ENCODE peak calls at places on chromosomes 1 and 21, in nine cellular contexts. One of them, this sample, is unnamed.

GRCh38 chr1:86104606-86105532 is 51.7 kb downstream of the COL24A1 start:
- DNase-seq in brain microvascular endothelial cell: no peak
- DNase-seq in ascending aorta: no peak
- DNase-seq in thyroid gland: no peak
- DNase-seq in thoracic aorta: no peak
- DNase-seq in upper lobe of right lung: no peak
- DNase-seq in SK-N-SH: no peak
- DNase-seq in psoas muscle: no peak
- DNase-seq in left ventricle myocardium inferior: no peak
- DNase-seq in this sample: no peak

GRCh38 chr1:223652436-223652901 is 13.0 kb downstream of the CAPN8 start:
- DNase-seq in brain microvascular endothelial cell: no peak
- DNase-seq in ascending aorta: no peak
- DNase-seq in thyroid gland: no peak
- DNase-seq in thoracic aorta: no peak
- DNase-seq in upper lobe of right lung: no peak
- DNase-seq in SK-N-SH: peak; percentile 15
- DNase-seq in psoas muscle: no peak
- DNase-seq in left ventricle myocardium inferior: no peak
- DNase-seq in this sample: no peak

GRCh38 chr1:204241050-204241449 is 27.3 kb upstream of the GOLT1A start:
- DNase-seq in brain microvascular endothelial cell: no peak
- DNase-seq in ascending aorta: no peak
- DNase-seq in thyroid gland: no peak
- DNase-seq in thoracic aorta: no peak
- DNase-seq in upper lobe of right lung: no peak
- DNase-seq in SK-N-SH: no peak
- DNase-seq in psoas muscle: no peak
- DNase-seq in left ventricle myocardium inferior: no peak
- DNase-seq in this sample: no peak

GRCh38 chr1:20770314-20771087 is 16.6 kb downstream of the HP1BP3 start:
- DNase-seq in brain microvascular endothelial cell: no peak
- DNase-seq in ascending aorta: no peak
- DNase-seq in thyroid gland: no peak
- DNase-seq in thoracic aorta: no peak
- DNase-seq in upper lobe of right lung: no peak
- DNase-seq in SK-N-SH: no peak
- DNase-seq in psoas muscle: no peak
- DNase-seq in left ventricle myocardium inferior: no peak
- DNase-seq in this sample: no peak

GRCh38 chr1:27525296-27526271 is 35.6 kb upstream of the WASF2 start:
- DNase-seq in brain microvascular endothelial cell: no peak
- DNase-seq in ascending aorta: peak; percentile 80
- DNase-seq in thyroid gland: peak; percentile 50
- DNase-seq in thoracic aorta: no peak
- DNase-seq in upper lobe of right lung: peak; percentile 86
- DNase-seq in SK-N-SH: no peak
- DNase-seq in psoas muscle: peak; percentile 72
- DNase-seq in left ventricle myocardium inferior: peak; percentile 89
- DNase-seq in this sample: no peak

GRCh38 chr1:155071701-155072100 is 6.9 kb upstream of the EFNA3 start:
- DNase-seq in brain microvascular endothelial cell: no peak
- DNase-seq in ascending aorta: no peak
- DNase-seq in thyroid gland: no peak
- DNase-seq in thoracic aorta: no peak
- DNase-seq in upper lobe of right lung: no peak
- DNase-seq in SK-N-SH: peak; percentile 44
- DNase-seq in psoas muscle: no peak
- DNase-seq in left ventricle myocardium inferior: no peak
- DNase-seq in this sample: no peak

GRCh38 chr21:33852495-33852894 is 63.1 kb downstream of the ATP5PO start:
- DNase-seq in brain microvascular endothelial cell: no peak
- DNase-seq in ascending aorta: no peak
- DNase-seq in thyroid gland: no peak
- DNase-seq in thoracic aorta: no peak
- DNase-seq in upper lobe of right lung: no peak
- DNase-seq in SK-N-SH: no peak
- DNase-seq in psoas muscle: no peak
- DNase-seq in left ventricle myocardium inferior: no peak
- DNase-seq in this sample: no peak

GRCh38 chr21:44697811-44698734 is 1.1 kb downstream of the KRTAP10-12 start:
- DNase-seq in brain microvascular endothelial cell: no peak
- DNase-seq in ascending aorta: peak; percentile 50
- DNase-seq in thyroid gland: no peak
- DNase-seq in thoracic aorta: no peak
- DNase-seq in upper lobe of right lung: no peak
- DNase-seq in SK-N-SH: peak; percentile 62
- DNase-seq in psoas muscle: no peak
- DNase-seq in left ventricle myocardium inferior: no peak
- DNase-seq in this sample: no peak

GRCh38 chr1:68516066-68516465 is 19.2 kb upstream of the DEPDC1 start:
- DNase-seq in brain microvascular endothelial cell: no peak
- DNase-seq in ascending aorta: no peak
- DNase-seq in thyroid gland: no peak
- DNase-seq in thoracic aorta: no peak
- DNase-seq in upper lobe of right lung: no peak
- DNase-seq in SK-N-SH: no peak
- DNase-seq in psoas muscle: no peak
- DNase-seq in left ventricle myocardium inferior: no peak
- DNase-seq in this sample: no peak

GRCh38 chr1:228871314-228872061 is 136.2 kb downstream of the RHOU start:
- DNase-seq in brain microvascular endothelial cell: no peak
- DNase-seq in ascending aorta: no peak
- DNase-seq in thyroid gland: no peak
- DNase-seq in thoracic aorta: no peak
- DNase-seq in upper lobe of right lung: no peak
- DNase-seq in SK-N-SH: no peak
- DNase-seq in psoas muscle: no peak
- DNase-seq in left ventricle myocardium inferior: no peak
- DNase-seq in this sample: no peak

GRCh38 chr1:109547412-109548320 is 749 bp upstream of the GNAI3 start:
- DNase-seq in brain microvascular endothelial cell: no peak
- DNase-seq in ascending aorta: no peak
- DNase-seq in thyroid gland: peak; percentile 35
- DNase-seq in thoracic aorta: no peak
- DNase-seq in upper lobe of right lung: no peak
- DNase-seq in SK-N-SH: no peak
- DNase-seq in psoas muscle: peak; percentile 33
- DNase-seq in left ventricle myocardium inferior: no peak
- DNase-seq in this sample: no peak

GRCh38 chr1:111082421-111083192 is 57.3 kb downstream of the DRAM2 start:
- DNase-seq in brain microvascular endothelial cell: no peak
- DNase-seq in ascending aorta: no peak
- DNase-seq in thyroid gland: no peak
- DNase-seq in thoracic aorta: no peak
- DNase-seq in upper lobe of right lung: no peak
- DNase-seq in SK-N-SH: no peak
- DNase-seq in psoas muscle: no peak
- DNase-seq in left ventricle myocardium inferior: no peak
- DNase-seq in this sample: no peak

GRCh38 chr21:26777166-26777565 is 68.0 kb downstream of the ADAMTS1 start:
- DNase-seq in brain microvascular endothelial cell: peak; percentile 47
- DNase-seq in ascending aorta: no peak
- DNase-seq in thyroid gland: no peak
- DNase-seq in thoracic aorta: no peak
- DNase-seq in upper lobe of right lung: no peak
- DNase-seq in SK-N-SH: no peak
- DNase-seq in psoas muscle: no peak
- DNase-seq in left ventricle myocardium inferior: no peak
- DNase-seq in this sample: no peak

GRCh38 chr1:41122851-41123518 is 101.5 kb upstream of the SLFNL1 start:
- DNase-seq in brain microvascular endothelial cell: peak; percentile 84
- DNase-seq in ascending aorta: no peak
- DNase-seq in thyroid gland: no peak
- DNase-seq in thoracic aorta: no peak
- DNase-seq in upper lobe of right lung: no peak
- DNase-seq in SK-N-SH: peak; percentile 20
- DNase-seq in psoas muscle: no peak
- DNase-seq in left ventricle myocardium inferior: no peak
- DNase-seq in this sample: no peak

GRCh38 chr1:77060000-77060399 is 159.2 kb downstream of the PIGK start:
- DNase-seq in brain microvascular endothelial cell: no peak
- DNase-seq in ascending aorta: no peak
- DNase-seq in thyroid gland: no peak
- DNase-seq in thoracic aorta: no peak
- DNase-seq in upper lobe of right lung: no peak
- DNase-seq in SK-N-SH: no peak
- DNase-seq in psoas muscle: no peak
- DNase-seq in left ventricle myocardium inferior: no peak
- DNase-seq in this sample: no peak
- TF ChIP-seq CTCF in brain microvascular endothelial cell: no peak
- TF ChIP-seq CTCF in ascending aorta: no peak
- TF ChIP-seq CTCF in thyroid gland: no peak
- TF ChIP-seq CTCF in thoracic aorta: no peak
- TF ChIP-seq CTCF in upper lobe of right lung: no peak
- TF ChIP-seq CTCF in SK-N-SH: no peak
- TF ChIP-seq CTCF in psoas muscle: no peak
- TF ChIP-seq CTCF in left ventricle myocardium inferior: no peak
- TF ChIP-seq CTCF in this sample: no peak

GRCh38 chr1:9201421-9202239 is 32.9 kb upstream of the H6PD start:
- DNase-seq in brain microvascular endothelial cell: peak; percentile 74
- DNase-seq in ascending aorta: no peak
- DNase-seq in thyroid gland: peak; percentile 26
- DNase-seq in thoracic aorta: no peak
- DNase-seq in upper lobe of right lung: no peak
- DNase-seq in SK-N-SH: peak; percentile 40
- DNase-seq in psoas muscle: peak; percentile 54
- DNase-seq in left ventricle myocardium inferior: no peak
- DNase-seq in this sample: no peak

GRCh38 chr1:9203623-9204022 is 31.0 kb upstream of the H6PD start:
- DNase-seq in brain microvascular endothelial cell: no peak
- DNase-seq in ascending aorta: no peak
- DNase-seq in thyroid gland: no peak
- DNase-seq in thoracic aorta: no peak
- DNase-seq in upper lobe of right lung: peak; percentile 62
- DNase-seq in SK-N-SH: no peak
- DNase-seq in psoas muscle: no peak
- DNase-seq in left ventricle myocardium inferior: no peak
- DNase-seq in this sample: no peak

GRCh38 chr1:9204156-9204720 is 30.3 kb upstream of the H6PD start:
- DNase-seq in brain microvascular endothelial cell: no peak
- DNase-seq in ascending aorta: no peak
- DNase-seq in thyroid gland: no peak
- DNase-seq in thoracic aorta: no peak
- DNase-seq in upper lobe of right lung: peak; percentile 9
- DNase-seq in SK-N-SH: no peak
- DNase-seq in psoas muscle: no peak
- DNase-seq in left ventricle myocardium inferior: no peak
- DNase-seq in this sample: no peak

GRCh38 chr1:9200441-9200840 is 34.1 kb upstream of the H6PD start:
- DNase-seq in brain microvascular endothelial cell: no peak
- DNase-seq in ascending aorta: no peak
- DNase-seq in thyroid gland: no peak
- DNase-seq in thoracic aorta: no peak
- DNase-seq in upper lobe of right lung: no peak
- DNase-seq in SK-N-SH: no peak
- DNase-seq in psoas muscle: no peak
- DNase-seq in left ventricle myocardium inferior: no peak
- DNase-seq in this sample: no peak

DNA sequence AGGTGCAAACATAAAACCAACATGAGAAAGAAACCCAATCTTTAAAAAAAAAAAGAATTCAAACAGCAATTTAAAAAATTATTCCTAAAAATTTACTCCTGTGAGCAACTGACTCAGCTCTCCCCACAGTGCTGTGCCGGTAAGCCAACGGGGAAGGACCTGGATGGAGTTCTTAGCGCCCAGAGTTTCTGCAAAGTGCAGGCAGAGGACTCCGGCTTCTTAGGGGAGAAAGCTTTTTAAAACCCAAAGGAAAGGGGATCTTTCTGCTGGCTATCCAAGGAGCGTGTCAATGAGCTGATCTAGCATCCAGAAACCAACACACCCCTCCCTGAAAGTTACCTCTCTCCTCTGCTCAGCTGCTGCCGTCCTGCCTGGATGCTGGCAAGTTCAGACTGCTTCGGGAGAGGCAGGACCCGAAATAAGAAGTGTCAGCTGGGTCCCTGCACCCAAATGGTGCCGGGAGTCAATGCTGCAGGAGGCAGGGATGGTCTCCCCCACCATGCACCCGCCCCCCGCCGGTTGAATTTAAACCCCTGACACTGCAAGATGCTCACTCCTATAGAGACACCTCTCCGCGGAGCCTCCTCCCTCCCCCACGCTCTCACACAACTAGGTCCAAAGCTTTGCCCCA is 32.2 kb upstream of the H6PD start:
- DNase-seq in brain microvascular endothelial cell: peak; percentile 41
- DNase-seq in ascending aorta: no peak
- DNase-seq in thyroid gland: no peak
- DNase-seq in thoracic aorta: no peak
- DNase-seq in upper lobe of right lung: no peak
- DNase-seq in SK-N-SH: no peak
- DNase-seq in psoas muscle: no peak
- DNase-seq in left ventricle myocardium inferior: no peak
- DNase-seq in this sample: no peak
- H3K27ac ChIP-seq in brain microvascular endothelial cell: peak overlapping the region; percentile 86
- H3K27ac ChIP-seq in ascending aorta: no peak overlapping the region
- H3K27ac ChIP-seq in thyroid gland: no peak overlapping the region
- H3K27ac ChIP-seq in thoracic aorta: no peak overlapping the region
- H3K27ac ChIP-seq in upper lobe of right lung: no peak overlapping the region
- H3K27ac ChIP-seq in SK-N-SH: no peak overlapping the region
- H3K27ac ChIP-seq in psoas muscle: no peak overlapping the region
- H3K27ac ChIP-seq in left ventricle myocardium inferior: no peak overlapping the region
- H3K27ac ChIP-seq in this sample: no peak overlapping the region

DNA sequence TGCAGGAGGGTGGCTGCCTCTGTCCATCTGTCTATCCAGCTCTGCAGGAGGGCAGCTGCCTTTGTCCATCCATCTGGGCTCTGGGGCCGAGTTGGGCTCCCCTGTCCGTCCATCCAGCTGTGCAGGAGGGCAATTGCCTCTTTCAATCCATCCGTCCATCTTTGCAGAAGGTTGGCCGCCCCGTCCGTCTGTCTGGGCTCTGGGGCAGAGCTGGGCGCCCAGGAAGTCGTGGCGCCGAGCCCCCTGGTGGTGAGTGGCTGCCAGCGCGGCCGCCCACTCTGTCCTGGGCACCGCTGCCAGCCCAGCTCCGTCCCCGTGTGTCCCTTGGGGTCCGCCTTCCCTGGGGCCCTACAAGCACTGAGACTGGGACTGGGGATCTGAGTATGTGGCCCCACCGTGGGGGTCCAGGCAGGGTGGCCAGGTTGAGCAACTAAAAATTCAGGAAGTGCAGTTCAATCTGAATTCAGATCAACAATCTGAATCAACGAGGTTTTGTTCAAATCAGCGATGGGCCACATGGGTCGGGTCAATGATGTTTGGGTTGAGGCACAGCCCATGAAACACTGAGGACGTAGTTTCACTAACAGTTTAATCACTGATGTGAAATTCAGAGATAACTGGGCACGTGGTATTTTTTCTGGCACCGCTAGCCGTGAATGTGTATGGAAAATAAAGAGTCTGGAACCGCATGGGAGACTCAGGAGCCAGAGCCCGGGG is 99.1 kb upstream of the ACTRT2 start:
- DNase-seq in brain microvascular endothelial cell: no peak
- DNase-seq in ascending aorta: no peak
- DNase-seq in thyroid gland: peak; percentile 15
- DNase-seq in thoracic aorta: no peak
- DNase-seq in upper lobe of right lung: no peak
- DNase-seq in SK-N-SH: peak; percentile 63
- DNase-seq in psoas muscle: no peak
- DNase-seq in left ventricle myocardium inferior: no peak
- DNase-seq in this sample: no peak
- TF ChIP-seq CTCF in brain microvascular endothelial cell: peak; percentile 24
- TF ChIP-seq CTCF in ascending aorta: peak; percentile 62
- TF ChIP-seq CTCF in thyroid gland: peak; percentile 44
- TF ChIP-seq CTCF in thoracic aorta: peak; percentile 79
- TF ChIP-seq CTCF in upper lobe of right lung: peak; percentile 56
- TF ChIP-seq CTCF in SK-N-SH: peak; percentile 48
- TF ChIP-seq CTCF in psoas muscle: peak; percentile 43
- TF ChIP-seq CTCF in left ventricle myocardium inferior: peak; percentile 60
- TF ChIP-seq CTCF in this sample: no peak

GRCh38 chr1:184865831-184866230 is 108.5 kb downstream of the NIBAN1 start:
- DNase-seq in brain microvascular endothelial cell: no peak
- DNase-seq in ascending aorta: no peak
- DNase-seq in thyroid gland: no peak
- DNase-seq in thoracic aorta: no peak
- DNase-seq in upper lobe of right lung: no peak
- DNase-seq in SK-N-SH: no peak
- DNase-seq in psoas muscle: no peak
- DNase-seq in left ventricle myocardium inferior: no peak
- DNase-seq in this sample: no peak
- H3K27ac ChIP-seq in brain microvascular endothelial cell: no peak overlapping the region
- H3K27ac ChIP-seq in ascending aorta: peak overlapping the region; percentile 81
- H3K27ac ChIP-seq in thyroid gland: no peak overlapping the region
- H3K27ac ChIP-seq in thoracic aorta: no peak overlapping the region
- H3K27ac ChIP-seq in upper lobe of right lung: no peak overlapping the region
- H3K27ac ChIP-seq in SK-N-SH: peak overlapping the region; percentile 86
- H3K27ac ChIP-seq in psoas muscle: no peak overlapping the region
- H3K27ac ChIP-seq in left ventricle myocardium inferior: no peak overlapping the region
- H3K27ac ChIP-seq in this sample: no peak overlapping the region